ENCODE peak calls at places on chromosomes 16 and 17, in four cellular contexts. Q, C, H and B are unnamed samples.

GRCh38 chr17:1071103-1071825 is 74.3 kb downstream of the TIMM22 start:
- DNase-seq in C (no peak), H (no peak), Q (no peak), B (no peak)

GRCh38 chr16:85329059-85329812 is 217.0 kb upstream of the CIBAR2 start:
- DNase-seq in Q (no peak), H (peak; percentile 39), C (no peak), B (no peak)

GRCh38 chr16:23836404-23837291 is 865 bp downstream of the PRKCB start:
- DNase-seq in H (peak; percentile 72), C (no peak), Q (peak; percentile 65), B (no peak)

GRCh38 chr17:18277076-18277475 is 16.6 kb downstream of the MIEF2 start:
- DNase-seq in Q (no peak), C (no peak), H (no peak), B (no peak)

GRCh38 chr17:6853764-6854442 is 22.4 kb upstream of the TEKT1 start:
- DNase-seq in H (no peak), Q (no peak), C (no peak), B (no peak)

GRCh38 chr16:75938818-75939217 is 212.5 kb upstream of the CPHXL start:
- DNase-seq in H (no peak), C (no peak), Q (no peak), B (no peak)

GRCh38 chr16:26735521-26735920 is 331.2 kb upstream of the C16orf82 start:
- DNase-seq in C (no peak), Q (no peak), H (no peak), B (no peak)

GRCh38 chr16:29757950-29758466 is 12.2 kb upstream of the C16orf54 start:
- DNase-seq in C (no peak), H (no peak), Q (no peak), B (peak; percentile 37)

GRCh38 chr17:69551212-69552010 is 136.9 kb downstream of the MAP2K6 start:
- DNase-seq in C (no peak), Q (no peak), H (no peak), B (no peak)

GRCh38 chr17:57670769-57671545 is 74.1 kb downstream of the CCDC182 start:
- DNase-seq in H (no peak), C (no peak), Q (no peak), B (no peak)

GRCh38 chr16:88936008-88936912 is 40.7 kb downstream of the CBFA2T3 start:
- DNase-seq in H (no peak), C (no peak), Q (peak; percentile 84), B (no peak)

GRCh38 chr16:71698491-71698890 is 26.0 kb downstream of the PHLPP2 start:
- DNase-seq in C (no peak), H (no peak), Q (no peak), B (no peak)

GRCh38 chr16:4428500-4428899 is 2.8 kb downstream of the DNAJA3 start:
- DNase-seq in H (no peak), C (no peak), Q (no peak), B (no peak)

GRCh38 chr16:74034862-74035261 is 261.8 kb upstream of the PSMD7 start:
- DNase-seq in C (no peak), H (peak; percentile 9), Q (no peak), B (no peak)

GRCh38 chr17:56708670-56709410 is 115.3 kb downstream of the NOG start:
- DNase-seq in Q (no peak), C (no peak), H (no peak), B (no peak)

GRCh38 chr16:46743232-46743719 is 4.9 kb downstream of the MYLK3 start:
- DNase-seq in Q (peak; percentile 50), C (no peak), H (peak; percentile 76), B (no peak)

GRCh38 chr16:24635900-24636610 is 93.4 kb upstream of the TNRC6A start:
- DNase-seq in C (no peak), H (no peak), Q (peak; percentile 91), B (peak; percentile 95)

GRCh38 chr17:43011728-43012472 is 5.3 kb downstream of the IFI35 start:
- DNase-seq in C (no peak), H (no peak), Q (no peak), B (no peak)

GRCh38 chr17:67481808-67482207 is 104.7 kb downstream of the PITPNC1 start:
- DNase-seq in C (no peak), H (no peak), Q (no peak), B (no peak)

GRCh38 chr17:76643553-76644148 is at the start of gene ST6GALNAC1:
- DNase-seq in C (no peak), H (peak; percentile 72), Q (peak; percentile 45), B (no peak)

GRCh38 chr16:88611220-88611821 is 27.1 kb upstream of the IL17C start:
- DNase-seq in Q (no peak), H (no peak), C (no peak), B (no peak)

GRCh38 chr17:42674755-42675347 is 1.9 kb downstream of the PLEKHH3 start:
- DNase-seq in C (no peak), Q (no peak), H (peak; percentile 39), B (no peak)

GRCh38 chr17:4796550-4796915 is 569 bp downstream of the PSMB6 start:
- DNase-seq in Q (no peak), C (no peak), H (peak; percentile 52), B (no peak)

GRCh38 chr17:43524945-43525575 is 21.1 kb downstream of the ETV4 start:
- DNase-seq in Q (no peak), H (no peak), C (no peak), B (no peak)

GRCh38 chr17:83185023-83186002 is 105.9 kb downstream of the METRNL start:
- DNase-seq in Q (peak; percentile 63), C (no peak), H (no peak), B (no peak)

GRCh38 chr16:89325861-89326471 is 108.5 kb downstream of the ZNF778 start:
- DNase-seq in C (no peak), Q (peak; percentile 87), H (peak; percentile 75), B (no peak)

GRCh38 chr17:6780886-6781285 is 4.9 kb downstream of the FBXO39 start:
- DNase-seq in H (no peak), Q (no peak), C (no peak), B (no peak)

GRCh38 chr16:87954826-87955225 is 3.6 kb downstream of the BANP start:
- DNase-seq in C (no peak), H (no peak), Q (no peak), B (no peak)

GRCh38 chr17:73119631-73120030 is 27.1 kb upstream of the SLC39A11 start:
- DNase-seq in Q (no peak), C (no peak), H (no peak), B (no peak)

GRCh38 chr16:84284168-84284722 is 10.4 kb upstream of the WFDC1 start:
- DNase-seq in C (no peak), Q (peak; percentile 85), H (peak; percentile 35), B (no peak)

GRCh38 chr16:80466024-80466986 is 74.5 kb upstream of the DYNLRB2 start:
- DNase-seq in C (no peak), Q (peak; percentile 74), H (peak; percentile 86), B (peak; percentile 6)
- H3K4me3 ChIP-seq in C (no peak overlapping the region), Q (no peak overlapping the region), H (no peak overlapping the region), B (no peak overlapping the region)

GRCh38 chr17:48374650-48375230 is 55.3 kb downstream of the SKAP1 start:
- DNase-seq in C (no peak), Q (no peak), H (peak; percentile 58), B (no peak)
- TF ChIP-seq CTCF in C (peak; percentile 13), Q (no peak), H (peak; percentile 89), B (peak; percentile 60)

GRCh38 chr16:86511317-86512161 is 1.2 kb downstream of the FOXF1 start:
- DNase-seq in C (no peak), H (no peak), Q (peak; percentile 74), B (no peak)
- H3K4me3 ChIP-seq in C (peak overlapping the region; percentile 73), H (no peak overlapping the region), Q (peak overlapping the region; percentile 95), B (no peak overlapping the region)

GRCh38 chr17:79970576-79971068 is 65.0 kb downstream of the TBC1D16 start:
- DNase-seq in C (no peak), Q (no peak), H (no peak), B (no peak)
- TF ChIP-seq CTCF in C (no peak), Q (no peak), H (peak; percentile 75), B (peak; percentile 50)